ENCODE peak calls at places on chromosomes 5 and 9, in eight cellular contexts. One of them, this sample, is unnamed. For H3K9me3, the result is how much of the 10 kb centered on the place peaks cover.

GRCh38 chr9:16729656-16730055 is 140.8 kb downstream of the BNC2 start:
- DNase-seq in CD4-positive, alpha-beta memory T cell: no peak
- DNase-seq in GM23248: no peak
- DNase-seq in tibial artery: no peak
- DNase-seq in left ventricle myocardium inferior: no peak
- DNase-seq in heart left ventricle: no peak
- DNase-seq in CD8-positive, alpha-beta T cell: no peak
- DNase-seq in mammary epithelial cell: no peak
- DNase-seq in this sample: no peak

GRCh38 chr9:131758972-131759647 is 19.2 kb upstream of the RAPGEF1 start:
- DNase-seq in GM23248: peak
- DNase-seq in mammary epithelial cell: peak
- DNase-seq in left ventricle myocardium inferior: no peak
- DNase-seq in CD8-positive, alpha-beta T cell: no peak
- DNase-seq in CD4-positive, alpha-beta memory T cell: no peak
- DNase-seq in heart left ventricle: no peak
- DNase-seq in tibial artery: no peak
- DNase-seq in this sample: no peak

GRCh38 chr9:20692554-20692953 is 8.5 kb downstream of the FOCAD start:
- DNase-seq in CD4-positive, alpha-beta memory T cell: no peak
- DNase-seq in CD8-positive, alpha-beta T cell: no peak
- DNase-seq in mammary epithelial cell: no peak
- DNase-seq in GM23248: no peak
- DNase-seq in heart left ventricle: no peak
- DNase-seq in tibial artery: no peak
- DNase-seq in left ventricle myocardium inferior: no peak
- DNase-seq in this sample: no peak

GRCh38 chr9:133499130-133499891 is 20.4 kb upstream of the SLC2A6 start:
- DNase-seq in heart left ventricle: peak
- DNase-seq in CD8-positive, alpha-beta T cell: no peak
- DNase-seq in GM23248: no peak
- DNase-seq in tibial artery: no peak
- DNase-seq in mammary epithelial cell: no peak
- DNase-seq in CD4-positive, alpha-beta memory T cell: no peak
- DNase-seq in left ventricle myocardium inferior: peak
- DNase-seq in this sample: peak

GRCh38 chr5:67319935-67320725 is 123.5 kb upstream of the CD180 start:
- DNase-seq in GM23248: no peak
- DNase-seq in mammary epithelial cell: peak
- DNase-seq in heart left ventricle: no peak
- DNase-seq in CD8-positive, alpha-beta T cell: no peak
- DNase-seq in left ventricle myocardium inferior: no peak
- DNase-seq in CD4-positive, alpha-beta memory T cell: no peak
- DNase-seq in tibial artery: no peak
- DNase-seq in this sample: no peak

GRCh38 chr5:72138943-72139467 is 31.7 kb downstream of the MAP1B start:
- DNase-seq in left ventricle myocardium inferior: no peak
- DNase-seq in heart left ventricle: no peak
- DNase-seq in CD8-positive, alpha-beta T cell: no peak
- DNase-seq in tibial artery: no peak
- DNase-seq in CD4-positive, alpha-beta memory T cell: no peak
- DNase-seq in mammary epithelial cell: peak
- DNase-seq in GM23248: peak
- DNase-seq in this sample: no peak

GRCh38 chr9:127345566-127345965 is 51.4 kb upstream of the SLC2A8 start:
- DNase-seq in tibial artery: no peak
- DNase-seq in heart left ventricle: no peak
- DNase-seq in CD4-positive, alpha-beta memory T cell: no peak
- DNase-seq in mammary epithelial cell: no peak
- DNase-seq in GM23248: no peak
- DNase-seq in left ventricle myocardium inferior: no peak
- DNase-seq in CD8-positive, alpha-beta T cell: no peak
- DNase-seq in this sample: no peak

GRCh38 chr5:157167219-157167621 is 1.2 kb upstream of the GARIN3 start:
- DNase-seq in CD8-positive, alpha-beta T cell: no peak
- DNase-seq in tibial artery: no peak
- DNase-seq in CD4-positive, alpha-beta memory T cell: no peak
- DNase-seq in GM23248: peak
- DNase-seq in left ventricle myocardium inferior: no peak
- DNase-seq in mammary epithelial cell: peak
- DNase-seq in heart left ventricle: no peak
- DNase-seq in this sample: no peak

GRCh38 chr9:84402517-84402916 is 62.0 kb upstream of the SLC28A3 start:
- DNase-seq in left ventricle myocardium inferior: no peak
- DNase-seq in CD4-positive, alpha-beta memory T cell: no peak
- DNase-seq in GM23248: no peak
- DNase-seq in tibial artery: no peak
- DNase-seq in heart left ventricle: no peak
- DNase-seq in CD8-positive, alpha-beta T cell: no peak
- DNase-seq in mammary epithelial cell: no peak
- DNase-seq in this sample: peak

GRCh38 chr9:31608881-31609280 is 775.6 kb upstream of the ACO1 start:
- DNase-seq in mammary epithelial cell: no peak
- DNase-seq in GM23248: no peak
- DNase-seq in tibial artery: no peak
- DNase-seq in left ventricle myocardium inferior: no peak
- DNase-seq in CD8-positive, alpha-beta T cell: no peak
- DNase-seq in CD4-positive, alpha-beta memory T cell: no peak
- DNase-seq in heart left ventricle: no peak
- DNase-seq in this sample: no peak

GRCh38 chr9:115770521-115770920 is 383.1 kb upstream of the PAPPA start:
- DNase-seq in left ventricle myocardium inferior: no peak
- DNase-seq in mammary epithelial cell: no peak
- DNase-seq in CD4-positive, alpha-beta memory T cell: no peak
- DNase-seq in tibial artery: no peak
- DNase-seq in GM23248: no peak
- DNase-seq in heart left ventricle: no peak
- DNase-seq in CD8-positive, alpha-beta T cell: no peak
- DNase-seq in this sample: no peak

GRCh38 chr5:40675396-40676133 is 4.2 kb upstream of the PTGER4 start:
- DNase-seq in heart left ventricle: no peak
- DNase-seq in CD8-positive, alpha-beta T cell: no peak
- DNase-seq in GM23248: no peak
- DNase-seq in left ventricle myocardium inferior: no peak
- DNase-seq in tibial artery: no peak
- DNase-seq in CD4-positive, alpha-beta memory T cell: peak
- DNase-seq in mammary epithelial cell: no peak
- DNase-seq in this sample: no peak

GRCh38 chr9:35728041-35728971 is 3.7 kb downstream of the TLN1 start:
- DNase-seq in tibial artery: peak
- DNase-seq in GM23248: peak
- DNase-seq in left ventricle myocardium inferior: peak
- DNase-seq in mammary epithelial cell: peak
- DNase-seq in CD4-positive, alpha-beta memory T cell: peak
- DNase-seq in heart left ventricle: peak
- DNase-seq in CD8-positive, alpha-beta T cell: peak
- DNase-seq in this sample: peak

GRCh38 chr9:34545497-34545896 is 22.7 kb upstream of the ENHO start:
- DNase-seq in CD8-positive, alpha-beta T cell: no peak
- DNase-seq in tibial artery: no peak
- DNase-seq in mammary epithelial cell: no peak
- DNase-seq in CD4-positive, alpha-beta memory T cell: no peak
- DNase-seq in GM23248: no peak
- DNase-seq in heart left ventricle: no peak
- DNase-seq in left ventricle myocardium inferior: no peak
- DNase-seq in this sample: no peak

GRCh38 chr9:34546102-34546833 is 23.5 kb upstream of the ENHO start:
- DNase-seq in mammary epithelial cell: no peak
- DNase-seq in left ventricle myocardium inferior: no peak
- DNase-seq in tibial artery: no peak
- DNase-seq in CD8-positive, alpha-beta T cell: no peak
- DNase-seq in CD4-positive, alpha-beta memory T cell: no peak
- DNase-seq in GM23248: no peak
- DNase-seq in heart left ventricle: no peak
- DNase-seq in this sample: no peak

GRCh38 chr9:34544035-34544434 is 21.2 kb upstream of the ENHO start:
- DNase-seq in GM23248: no peak
- DNase-seq in CD8-positive, alpha-beta T cell: no peak
- DNase-seq in heart left ventricle: no peak
- DNase-seq in CD4-positive, alpha-beta memory T cell: no peak
- DNase-seq in mammary epithelial cell: no peak
- DNase-seq in left ventricle myocardium inferior: no peak
- DNase-seq in tibial artery: no peak
- DNase-seq in this sample: no peak

GRCh38 chr9:34540826-34541225 is 18.0 kb upstream of the ENHO start:
- DNase-seq in CD4-positive, alpha-beta memory T cell: no peak
- DNase-seq in CD8-positive, alpha-beta T cell: no peak
- DNase-seq in heart left ventricle: no peak
- DNase-seq in left ventricle myocardium inferior: no peak
- DNase-seq in tibial artery: no peak
- DNase-seq in GM23248: peak
- DNase-seq in mammary epithelial cell: peak
- DNase-seq in this sample: no peak

GRCh38 chr9:34541540-34541939 is 18.8 kb upstream of the ENHO start:
- DNase-seq in CD8-positive, alpha-beta T cell: no peak
- DNase-seq in heart left ventricle: no peak
- DNase-seq in CD4-positive, alpha-beta memory T cell: no peak
- DNase-seq in tibial artery: no peak
- DNase-seq in GM23248: no peak
- DNase-seq in mammary epithelial cell: no peak
- DNase-seq in left ventricle myocardium inferior: no peak
- DNase-seq in this sample: no peak
- H3K27ac ChIP-seq in CD8-positive, alpha-beta T cell: no peak
- H3K27ac ChIP-seq in heart left ventricle: no peak
- H3K27ac ChIP-seq in CD4-positive, alpha-beta memory T cell: no peak
- H3K27ac ChIP-seq in tibial artery: no peak
- H3K27ac ChIP-seq in GM23248: no peak
- H3K27ac ChIP-seq in mammary epithelial cell: no peak
- H3K27ac ChIP-seq in left ventricle myocardium inferior: no peak
- H3K27ac ChIP-seq in this sample: no peak

GRCh38 chr5:160118349-160119141 is 705 bp downstream of the PWWP2A start:
- DNase-seq in mammary epithelial cell: peak
- DNase-seq in heart left ventricle: peak
- DNase-seq in GM23248: no peak
- DNase-seq in left ventricle myocardium inferior: peak
- DNase-seq in CD4-positive, alpha-beta memory T cell: peak
- DNase-seq in tibial artery: peak
- DNase-seq in CD8-positive, alpha-beta T cell: peak
- DNase-seq in this sample: peak

GRCh38 chr5:160119142-160119904 is at the start of gene PWWP2A:
- DNase-seq in CD8-positive, alpha-beta T cell: peak
- DNase-seq in left ventricle myocardium inferior: peak
- DNase-seq in heart left ventricle: peak
- DNase-seq in tibial artery: peak
- DNase-seq in GM23248: peak
- DNase-seq in CD4-positive, alpha-beta memory T cell: peak
- DNase-seq in mammary epithelial cell: peak
- DNase-seq in this sample: peak

GRCh38 chr5:160116991-160117390 is 2.3 kb downstream of the PWWP2A start:
- DNase-seq in CD8-positive, alpha-beta T cell: no peak
- DNase-seq in mammary epithelial cell: no peak
- DNase-seq in tibial artery: no peak
- DNase-seq in heart left ventricle: no peak
- DNase-seq in left ventricle myocardium inferior: no peak
- DNase-seq in GM23248: no peak
- DNase-seq in CD4-positive, alpha-beta memory T cell: no peak
- DNase-seq in this sample: no peak

DNA sequence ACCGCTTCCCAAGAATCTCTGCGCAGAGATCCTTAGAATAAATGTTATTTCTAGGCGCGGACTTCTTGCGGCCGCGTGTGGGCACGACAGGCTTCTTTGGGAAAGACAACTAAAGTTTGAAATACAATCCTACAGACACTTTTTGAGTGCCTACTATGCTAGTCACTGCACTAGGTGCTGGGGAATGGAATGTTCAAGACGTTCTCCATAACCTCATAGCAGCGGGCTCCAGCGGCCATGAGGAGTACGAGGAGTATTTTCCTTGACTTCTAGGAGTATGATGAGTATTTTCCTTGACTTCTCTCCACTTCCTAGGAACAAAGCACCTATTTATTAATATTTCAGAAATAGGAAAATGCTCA is 636 bp upstream of the PWWP2A start:
- DNase-seq in CD8-positive, alpha-beta T cell: no peak
- DNase-seq in mammary epithelial cell: no peak
- DNase-seq in heart left ventricle: no peak
- DNase-seq in GM23248: no peak
- DNase-seq in CD4-positive, alpha-beta memory T cell: no peak
- DNase-seq in tibial artery: no peak
- DNase-seq in left ventricle myocardium inferior: no peak
- DNase-seq in this sample: no peak
- H3K4me3 ChIP-seq in CD8-positive, alpha-beta T cell: peak
- H3K4me3 ChIP-seq in mammary epithelial cell: no peak
- H3K4me3 ChIP-seq in heart left ventricle: no peak
- H3K4me3 ChIP-seq in GM23248: no peak
- H3K4me3 ChIP-seq in CD4-positive, alpha-beta memory T cell: peak
- H3K4me3 ChIP-seq in tibial artery: no peak
- H3K4me3 ChIP-seq in left ventricle myocardium inferior: peak
- H3K4me3 ChIP-seq in this sample: no peak

GRCh38 chr5:141345327-141345726 is 1.7 kb downstream of the PCDHGA3 start:
- DNase-seq in CD8-positive, alpha-beta T cell: no peak
- DNase-seq in CD4-positive, alpha-beta memory T cell: no peak
- DNase-seq in left ventricle myocardium inferior: no peak
- DNase-seq in GM23248: no peak
- DNase-seq in tibial artery: no peak
- DNase-seq in heart left ventricle: no peak
- DNase-seq in mammary epithelial cell: no peak
- DNase-seq in this sample: no peak
- H3K9me3 ChIP-seq in CD8-positive, alpha-beta T cell: under half
- H3K9me3 ChIP-seq in CD4-positive, alpha-beta memory T cell: under half
- H3K9me3 ChIP-seq in left ventricle myocardium inferior: half or more
- H3K9me3 ChIP-seq in GM23248: under half
- H3K9me3 ChIP-seq in tibial artery: half or more
- H3K9me3 ChIP-seq in heart left ventricle: under half
- H3K9me3 ChIP-seq in mammary epithelial cell: under half
- H3K9me3 ChIP-seq in this sample: half or more

GRCh38 chr5:12625667-12626263 is 721.5 kb upstream of the CTNND2 start:
- DNase-seq in CD8-positive, alpha-beta T cell: no peak
- DNase-seq in tibial artery: no peak
- DNase-seq in heart left ventricle: no peak
- DNase-seq in CD4-positive, alpha-beta memory T cell: no peak
- DNase-seq in mammary epithelial cell: no peak
- DNase-seq in GM23248: no peak
- DNase-seq in left ventricle myocardium inferior: no peak
- DNase-seq in this sample: no peak

GRCh38 chr5:12624776-12625560 is 720.7 kb upstream of the CTNND2 start:
- DNase-seq in GM23248: no peak
- DNase-seq in CD8-positive, alpha-beta T cell: no peak
- DNase-seq in tibial artery: no peak
- DNase-seq in mammary epithelial cell: no peak
- DNase-seq in heart left ventricle: no peak
- DNase-seq in CD4-positive, alpha-beta memory T cell: no peak
- DNase-seq in left ventricle myocardium inferior: no peak
- DNase-seq in this sample: no peak

GRCh38 chr5:12626556-12626955 is 722.3 kb upstream of the CTNND2 start:
- DNase-seq in left ventricle myocardium inferior: no peak
- DNase-seq in heart left ventricle: no peak
- DNase-seq in mammary epithelial cell: no peak
- DNase-seq in CD4-positive, alpha-beta memory T cell: no peak
- DNase-seq in GM23248: no peak
- DNase-seq in tibial artery: no peak
- DNase-seq in CD8-positive, alpha-beta T cell: no peak
- DNase-seq in this sample: no peak

DNA sequence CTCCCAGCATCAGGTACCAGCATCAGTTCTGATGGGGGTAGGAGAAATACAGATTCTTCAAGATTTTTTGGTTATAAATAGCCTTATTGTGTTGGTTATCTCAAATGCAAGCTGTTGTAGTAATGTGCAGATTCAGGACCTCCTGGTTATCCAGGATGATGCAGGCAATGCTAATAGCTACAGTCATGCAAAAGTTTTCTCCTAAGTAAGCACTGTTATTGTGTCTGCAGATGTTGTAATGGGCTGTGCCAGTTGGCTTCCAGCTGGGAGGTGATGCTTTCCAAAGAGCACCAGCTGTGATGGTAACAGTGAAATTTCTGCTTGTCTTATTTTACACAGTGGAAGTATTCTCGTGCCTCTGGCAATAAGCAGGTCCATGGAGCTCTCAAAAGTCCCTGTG is 719.2 kb upstream of the CTNND2 start:
- DNase-seq in tibial artery: no peak
- DNase-seq in mammary epithelial cell: no peak
- DNase-seq in GM23248: no peak
- DNase-seq in CD8-positive, alpha-beta T cell: no peak
- DNase-seq in CD4-positive, alpha-beta memory T cell: no peak
- DNase-seq in heart left ventricle: no peak
- DNase-seq in left ventricle myocardium inferior: no peak
- DNase-seq in this sample: no peak
- H3K27ac ChIP-seq in tibial artery: no peak
- H3K27ac ChIP-seq in mammary epithelial cell: no peak
- H3K27ac ChIP-seq in GM23248: no peak
- H3K27ac ChIP-seq in CD8-positive, alpha-beta T cell: no peak
- H3K27ac ChIP-seq in CD4-positive, alpha-beta memory T cell: no peak
- H3K27ac ChIP-seq in heart left ventricle: no peak
- H3K27ac ChIP-seq in left ventricle myocardium inferior: no peak
- H3K27ac ChIP-seq in this sample: no peak

This sample was measured in heart right ventricle.